ENCODE peak calls at places on chromosome 15, in four cellular contexts. I, O, R and S are unnamed samples.

GRCh38 chr15:90869601-90870353 is 1.4 kb downstream of the FURIN start:
- DNase-seq in I (no peak), O (no peak), R (peak; percentile 29), S (no peak)

GRCh38 chr15:96274698-96275097 is 55.8 kb upstream of the NR2F2 start:
- DNase-seq in I (no peak), O (no peak), R (no peak), S (no peak)

GRCh38 chr15:74812533-74812932 is at the start of gene LMAN1L:
- DNase-seq in I (peak; percentile 82), O (no peak), R (no peak), S (peak; percentile 87)

GRCh38 chr15:63166219-63166618 is 8.9 kb upstream of the RPS27L start:
- DNase-seq in I (no peak), O (no peak), R (no peak), S (no peak)

GRCh38 chr15:50251638-50252182 is 13.8 kb downstream of the HDC start:
- DNase-seq in I (no peak), O (no peak), R (no peak), S (no peak)

GRCh38 chr15:79965836-79966630 is 5.0 kb downstream of the BCL2A1 start:
- DNase-seq in I (no peak), O (no peak), R (no peak), S (no peak)

GRCh38 chr15:33021806-33022389 is 172.6 kb downstream of the FMN1 start:
- DNase-seq in I (peak; percentile 7), O (peak; percentile 31), R (peak; percentile 37), S (peak; percentile 17)

GRCh38 chr15:98076021-98076816 is 115.7 kb downstream of the ARRDC4 start:
- DNase-seq in I (no peak), O (no peak), R (no peak), S (no peak)

GRCh38 chr15:29815000-29815704 is 7.1 kb downstream of the TJP1 start:
- DNase-seq in I (no peak), O (peak; percentile 9), R (no peak), S (no peak)

GRCh38 chr15:94027571-94027970 is 203.8 kb upstream of the MCTP2 start:
- DNase-seq in I (no peak), O (no peak), R (no peak), S (no peak)

GRCh38 chr15:63344737-63345390 is 36.8 kb downstream of the CA12 start:
- DNase-seq in I (no peak), O (no peak), R (no peak), S (no peak)

GRCh38 chr15:47196057-47196456 is 521.2 kb upstream of the SEMA6D start:
- DNase-seq in I (peak; percentile 49), O (peak; percentile 61), R (peak; percentile 80), S (peak; percentile 78)